ENCODE peak calls at places on chromosomes 5 and 9, in eight cellular contexts. L is GM23338; Z is esophagus squamous epithelium; F is left ventricle myocardium inferior; G is body of pancreas; I is aorta; O is CD4-positive, CD25-positive, alpha-beta regulatory T cell; R is adrenal gland. E is an unnamed sample. For H3K4me1, the result is how much of the 10 kb centered on the place peaks cover.

GRCh38 chr5:77638204-77638762 is at the start of gene OTP:
- DNase-seq in L (no peak), Z (no peak), F (no peak), G (no peak), I (no peak), O (no peak), R (no peak), E (no peak)

GRCh38 chr9:128419061-128419925 is 1.4 kb upstream of the CERCAM start:
- DNase-seq in L (no peak), Z (no peak), F (no peak), G (no peak), I (no peak), O (no peak), R (peak), E (no peak)

GRCh38 chr5:107538331-107539162 is 132.2 kb downstream of the EFNA5 start:
- DNase-seq in L (no peak), Z (no peak), F (no peak), G (no peak), I (no peak), O (no peak), R (no peak), E (no peak)

GRCh38 chr9:35806101-35806500 is 6.0 kb downstream of the SPAG8 start:
- DNase-seq in L (no peak), Z (no peak), F (no peak), G (no peak), I (no peak), O (no peak), R (no peak), E (no peak)

GRCh38 chr5:32110081-32110696 is 63.9 kb downstream of the GOLPH3 start:
- DNase-seq in L (no peak), Z (no peak), F (no peak), G (no peak), I (no peak), O (no peak), R (no peak), E (no peak)

GRCh38 chr5:50709471-50709870 is 43.0 kb downstream of the PARP8 start:
- DNase-seq in L (no peak), Z (no peak), F (no peak), G (no peak), I (no peak), O (no peak), R (no peak), E (no peak)

GRCh38 chr5:91938441-91938840 is 555.3 kb upstream of the ARRDC3 start:
- DNase-seq in L (no peak), Z (no peak), F (no peak), G (no peak), I (no peak), O (no peak), R (no peak), E (no peak)

GRCh38 chr5:67047180-67047579 is 149.4 kb downstream of the CD180 start:
- DNase-seq in L (no peak), Z (no peak), F (peak), G (no peak), I (no peak), O (no peak), R (peak), E (no peak)

GRCh38 chr9:76379494-76379893 is 14.7 kb downstream of the RFK start:
- DNase-seq in L (no peak), Z (no peak), F (no peak), G (peak), I (no peak), O (no peak), R (no peak), E (no peak)

GRCh38 chr5:135478938-135479337 is 26.8 kb upstream of the TIFAB start:
- DNase-seq in L (no peak), Z (no peak), F (no peak), G (no peak), I (peak), O (no peak), R (no peak), E (no peak)

GRCh38 chr5:175658299-175659145 is 651 bp downstream of the HRH2 start:
- DNase-seq in L (peak), Z (no peak), F (no peak), G (no peak), I (no peak), O (no peak), R (no peak), E (no peak)

GRCh38 chr9:99824378-99825157 is 2.9 kb downstream of the NR4A3 start:
- DNase-seq in L (peak), Z (no peak), F (no peak), G (peak), I (peak), O (peak), R (no peak), E (peak)

GRCh38 chr9:37987467-37987981 is 81.5 kb downstream of the SHB start:
- DNase-seq in L (no peak), Z (no peak), F (peak), G (peak), I (peak), O (no peak), R (peak), E (no peak)

GRCh38 chr5:129118405-129118804 is 23.9 kb downstream of the ISOC1 start:
- DNase-seq in L (no peak), Z (no peak), F (no peak), G (no peak), I (no peak), O (no peak), R (no peak), E (no peak)

GRCh38 chr9:72588336-72588735 is 66.9 kb downstream of the TMC1 start:
- DNase-seq in L (no peak), Z (no peak), F (no peak), G (no peak), I (no peak), O (no peak), R (no peak), E (no peak)

GRCh38 chr5:33423018-33423630 is 17.6 kb upstream of the TARS1 start:
- DNase-seq in L (peak), Z (no peak), F (no peak), G (no peak), I (no peak), O (no peak), R (no peak), E (no peak)

GRCh38 chr5:149561848-149562247 is 10.6 kb upstream of the CSNK1A1 start:
- DNase-seq in L (peak), Z (no peak), F (no peak), G (no peak), I (no peak), O (no peak), R (no peak), E (no peak)

GRCh38 chr5:149559712-149560111 is 8.5 kb upstream of the CSNK1A1 start:
- DNase-seq in L (no peak), Z (no peak), F (no peak), G (no peak), I (no peak), O (no peak), R (no peak), E (no peak)

GRCh38 chr5:149567226-149567625 is 14.1 kb upstream of the ARHGEF37 start:
- DNase-seq in L (no peak), Z (no peak), F (no peak), G (no peak), I (no peak), O (no peak), R (no peak), E (no peak)

GRCh38 chr5:149563461-149563860 is 12.2 kb upstream of the CSNK1A1 start:
- DNase-seq in L (no peak), Z (no peak), F (no peak), G (no peak), I (no peak), O (no peak), R (no peak), E (no peak)
- H3K4me1 ChIP-seq in L (under half), Z (under half), F (under half), G (under half), I (under half), O (under half), R (under half), E (under half)

DNA sequence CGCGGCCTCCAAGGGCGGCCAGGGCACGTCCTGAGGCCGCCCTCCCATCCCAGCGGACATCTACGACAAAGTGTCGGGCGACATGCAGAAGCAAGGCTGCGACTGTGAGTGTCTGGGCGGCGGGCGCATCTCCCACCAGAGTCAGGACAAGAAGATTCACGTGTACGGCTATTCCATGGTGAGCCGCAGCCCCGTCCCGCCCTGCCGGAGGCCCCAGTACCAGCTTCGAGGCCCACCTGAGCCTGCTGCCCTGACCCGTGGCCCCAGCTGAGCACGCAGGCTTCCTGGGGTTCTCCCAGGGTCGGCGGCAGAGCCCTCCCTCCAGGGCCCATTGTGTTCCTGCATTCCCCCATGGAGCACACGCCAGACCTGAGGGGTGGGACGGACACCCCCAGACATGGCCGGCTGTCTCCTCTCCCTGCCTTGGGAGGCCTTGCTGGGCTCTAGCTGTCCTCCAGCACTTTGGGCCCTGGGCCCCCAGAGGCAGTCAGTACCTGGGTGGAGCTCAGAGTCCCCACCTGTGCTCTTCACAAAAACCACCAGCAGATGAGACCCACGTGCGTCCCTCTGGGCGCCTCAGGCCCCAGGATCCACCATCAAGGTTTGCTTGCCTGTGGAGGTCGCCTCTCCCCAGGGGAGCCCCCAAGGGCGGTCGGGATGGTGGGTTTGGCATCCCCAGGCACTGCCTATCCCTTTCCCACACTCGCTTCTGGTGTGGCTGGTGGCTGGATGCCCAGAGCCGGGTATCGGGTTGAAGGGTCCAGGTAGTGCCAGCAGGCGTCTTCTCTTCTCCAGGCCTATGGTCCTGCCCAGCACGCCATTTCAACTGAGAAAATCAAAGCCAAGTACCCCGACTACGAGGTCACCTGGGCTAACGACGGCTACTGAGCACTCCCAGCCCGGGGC is 1.0 kb downstream of the PHPT1 start:
- DNase-seq in L (no peak), Z (no peak), F (no peak), G (no peak), I (no peak), O (no peak), R (no peak), E (no peak)
- H3K27ac ChIP-seq in L (no peak), Z (peak), F (peak), G (peak), I (no peak), O (peak), R (no peak), E (peak)

DNA sequence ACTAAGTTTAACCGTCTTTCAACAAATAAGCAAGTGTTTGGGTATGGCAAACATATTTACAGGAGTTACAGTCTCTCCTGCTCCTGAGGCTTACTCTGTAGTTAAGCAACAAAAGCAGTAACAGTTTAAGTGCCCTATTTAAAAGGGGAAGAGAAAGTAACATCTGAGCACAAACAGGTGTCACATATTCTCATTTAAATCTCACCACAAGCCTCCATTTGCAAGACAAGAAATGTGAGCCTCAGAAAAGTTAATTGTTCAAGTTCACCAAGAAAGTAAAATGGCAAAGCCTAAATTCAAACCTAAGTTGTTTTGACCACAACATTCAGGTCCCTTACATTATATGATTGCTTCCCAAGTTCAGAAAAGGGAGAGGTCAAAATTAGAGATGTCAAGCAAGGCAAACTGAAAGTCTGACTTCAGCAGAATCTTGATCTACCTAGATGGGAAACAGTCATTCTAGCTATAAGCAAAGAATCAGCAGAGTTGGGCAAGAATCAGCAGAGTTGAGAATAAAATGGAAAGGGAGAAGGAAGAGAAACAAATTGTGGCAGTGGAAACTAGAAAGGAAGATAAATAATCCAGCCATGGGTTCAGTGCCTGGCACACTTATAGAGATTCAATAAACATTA is 93.4 kb downstream of the STRBP start:
- DNase-seq in L (peak), Z (no peak), F (no peak), G (no peak), I (no peak), O (no peak), R (no peak), E (no peak)
- H3K4me1 ChIP-seq in L (half or more), Z (under half), F (under half), G (under half), I (under half), O (under half), R (under half), E (under half)

GRCh38 chr5:146051678-146052077 is 53.7 kb downstream of the PLAC8L1 start:
- DNase-seq in L (no peak), Z (no peak), F (no peak), G (no peak), I (no peak), O (no peak), R (no peak), E (no peak)

GRCh38 chr5:146050061-146050460 is 55.3 kb downstream of the PLAC8L1 start:
- DNase-seq in L (no peak), Z (no peak), F (no peak), G (no peak), I (no peak), O (no peak), R (no peak), E (no peak)

GRCh38 chr5:146049704-146050026 is 55.7 kb downstream of the PLAC8L1 start:
- DNase-seq in L (no peak), Z (no peak), F (no peak), G (no peak), I (no peak), O (no peak), R (no peak), E (no peak)

GRCh38 chr5:146047396-146047795 is 58.0 kb downstream of the PLAC8L1 start:
- DNase-seq in L (no peak), Z (no peak), F (no peak), G (no peak), I (no peak), O (no peak), R (no peak), E (no peak)

GRCh38 chr5:146048994-146049703 is 56.2 kb downstream of the PLAC8L1 start:
- DNase-seq in L (peak), Z (no peak), F (no peak), G (peak), I (no peak), O (no peak), R (peak), E (no peak)
- H3K27ac ChIP-seq in L (no peak), Z (peak), F (no peak), G (no peak), I (no peak), O (no peak), R (no peak), E (no peak)

GRCh38 chr5:179266291-179267070 is 78.8 kb downstream of the ADAMTS2 start:
- DNase-seq in L (no peak), Z (no peak), F (peak), G (peak), I (peak), O (no peak), R (peak), E (no peak)

GRCh38 chr5:179264053-179264540 is 81.2 kb downstream of the ADAMTS2 start:
- DNase-seq in L (no peak), Z (no peak), F (peak), G (peak), I (no peak), O (no peak), R (peak), E (no peak)

GRCh38 chr5:179264641-179265528 is 80.4 kb downstream of the ADAMTS2 start:
- DNase-seq in L (peak), Z (no peak), F (peak), G (peak), I (no peak), O (no peak), R (no peak), E (no peak)

GRCh38 chr5:179267071-179267670 is 78.1 kb downstream of the ADAMTS2 start:
- DNase-seq in L (no peak), Z (no peak), F (peak), G (peak), I (peak), O (no peak), R (peak), E (no peak)

GRCh38 chr5:179265529-179266290 is 79.6 kb downstream of the ADAMTS2 start:
- DNase-seq in L (peak), Z (no peak), F (peak), G (peak), I (peak), O (no peak), R (peak), E (no peak)
- H3K4me1 ChIP-seq in L (under half), Z (under half), F (under half), G (under half), I (under half), O (under half), R (under half), E (under half)